ENCODE peak calls at places on chromosomes 13 and 19, in eight cellular contexts. K, N, I, S, M, B, D and J are unnamed samples.

GRCh38 chr19:5956728-5957127 is 21.2 kb downstream of the RANBP3 start:
- DNase-seq in B (no peak), D (no peak), S (no peak), N (no peak), M (no peak), I (no peak), K (no peak), J (no peak)

GRCh38 chr19:51690359-51691121 is 2.6 kb upstream of the SPACA6 start:
- DNase-seq in B (peak; percentile 59), I (peak; percentile 42), K (peak; percentile 53), M (peak; percentile 93), D (peak; percentile 69), S (peak; percentile 76), N (peak; percentile 83), J (peak; percentile 82)

GRCh38 chr13:87810391-87810801 is 139.2 kb downstream of the SLITRK5 start:
- DNase-seq in S (no peak), M (peak; percentile 92), B (no peak), I (no peak), N (peak; percentile 18), K (no peak), D (no peak), J (peak; percentile 66)

GRCh38 chr13:113452942-113453901 is at the start of gene ADPRHL1:
- DNase-seq in D (no peak), K (no peak), S (no peak), B (no peak), I (no peak), M (no peak), N (no peak), J (no peak)

GRCh38 chr19:18460900-18461299 is 23.0 kb upstream of the ISYNA1 start:
- DNase-seq in S (no peak), K (no peak), I (no peak), M (no peak), D (no peak), N (no peak), B (no peak), J (no peak)

GRCh38 chr19:14450168-14450874 is 17.2 kb downstream of the PKN1 start:
- DNase-seq in M (peak; percentile 94), K (no peak), N (peak; percentile 83), D (no peak), S (peak; percentile 65), B (peak; percentile 28), I (peak; percentile 42), J (peak; percentile 37)

GRCh38 chr13:77042566-77043177 is 15.7 kb upstream of the FBXL3 start:
- DNase-seq in N (no peak), K (no peak), D (no peak), I (no peak), M (no peak), S (no peak), B (no peak), J (peak; percentile 68)

GRCh38 chr13:79549355-79550106 is 68.6 kb downstream of the NDFIP2 start:
- DNase-seq in K (no peak), N (no peak), I (no peak), S (no peak), D (no peak), B (no peak), M (no peak), J (peak; percentile 20)

GRCh38 chr13:32153056-32153455 is 121.5 kb downstream of the FRY start:
- DNase-seq in M (no peak), B (peak; percentile 40), N (no peak), S (peak; percentile 64), K (no peak), I (no peak), D (no peak), J (peak; percentile 52)

GRCh38 chr13:36124236-36124822 is 6.9 kb downstream of the DCLK1 start:
- DNase-seq in M (no peak), B (peak; percentile 52), N (no peak), D (no peak), S (peak; percentile 67), K (no peak), I (no peak), J (peak; percentile 10)

GRCh38 chr13:110233682-110234280 is 73.2 kb downstream of the COL4A1 start:
- DNase-seq in B (no peak), D (no peak), M (no peak), I (no peak), S (peak; percentile 44), N (no peak), K (no peak), J (no peak)

GRCh38 chr13:97295279-97296182 is 73.4 kb downstream of the MBNL2 start:
- DNase-seq in I (no peak), N (no peak), D (no peak), M (no peak), S (peak; percentile 85), K (no peak), B (peak; percentile 36), J (peak; percentile 70)

GRCh38 chr19:2099054-2099501 is 2.4 kb downstream of the IZUMO4 start:
- DNase-seq in S (no peak), D (no peak), B (no peak), I (no peak), M (no peak), N (no peak), K (no peak), J (no peak)

GRCh38 chr19:1608414-1609391 is 3.4 kb upstream of the UQCR11 start:
- DNase-seq in D (no peak), M (no peak), S (no peak), B (no peak), K (no peak), N (no peak), I (no peak), J (no peak)

GRCh38 chr13:25423831-25424230 is 52.1 kb downstream of the ATP8A2 start:
- DNase-seq in S (no peak), I (no peak), B (no peak), D (no peak), M (no peak), N (no peak), K (no peak), J (no peak)

GRCh38 chr19:16359074-16359473 is 34.4 kb downstream of the KLF2 start:
- DNase-seq in M (no peak), D (peak; percentile 15), K (no peak), B (no peak), I (no peak), N (no peak), S (peak; percentile 70), J (no peak)

GRCh38 chr13:27481766-27482165 is 31.4 kb upstream of the MTIF3 start:
- DNase-seq in N (peak; percentile 80), I (no peak), B (peak; percentile 39), K (no peak), S (peak; percentile 28), D (no peak), M (peak; percentile 60), J (peak; percentile 34)